ENCODE peak calls at places on chromosomes 12 and 14, in seven cellular contexts. A, W, K, H, R, B and P are unnamed samples.

GRCh38 chr12:19130224-19131019 is 889 bp downstream of the PLEKHA5 start:
- DNase-seq in A (no peak), W (no peak), K (peak; percentile 82), H (peak; percentile 76), R (peak; percentile 73), B (no peak), P (peak; percentile 33)

GRCh38 chr12:121797937-121798801 is 4.7 kb upstream of the RHOF start:
- DNase-seq in A (peak; percentile 50), W (peak; percentile 41), K (no peak), H (peak; percentile 81), R (no peak), B (no peak), P (no peak)

GRCh38 chr14:104341532-104342434 is 203.4 kb downstream of the KIF26A start:
- DNase-seq in A (no peak), W (no peak), K (peak; percentile 95), H (peak; percentile 93), R (peak; percentile 85), B (peak; percentile 9), P (peak; percentile 50)

GRCh38 chr14:101001311-101002069 is 98.0 kb upstream of the RTL1 start:
- DNase-seq in A (peak; percentile 89), W (no peak), K (no peak), H (no peak), R (no peak), B (no peak), P (no peak)

GRCh38 chr14:100069161-100069800 is 4.1 kb downstream of the EVL start:
- DNase-seq in A (no peak), W (no peak), K (no peak), H (no peak), R (no peak), B (peak; percentile 87), P (no peak)

GRCh38 chr14:59394268-59394667 is 70.9 kb downstream of the GPR135 start:
- DNase-seq in A (no peak), W (no peak), K (no peak), H (no peak), R (no peak), B (no peak), P (no peak)

GRCh38 chr14:81137316-81137715 is 83.4 kb downstream of the GTF2A1 start:
- DNase-seq in A (peak; percentile 48), W (peak; percentile 38), K (no peak), H (peak; percentile 31), R (no peak), B (peak; percentile 41), P (no peak)

GRCh38 chr14:100533647-100534485 is 53.4 kb downstream of the BEGAIN start:
- DNase-seq in A (no peak), W (no peak), K (peak; percentile 24), H (no peak), R (no peak), B (no peak), P (no peak)

GRCh38 chr12:546920-547845 is 87.4 kb downstream of the B4GALNT3 start:
- DNase-seq in A (peak; percentile 26), W (peak; percentile 52), K (peak; percentile 84), H (peak; percentile 72), R (peak; percentile 89), B (peak; percentile 57), P (peak; percentile 66)

GRCh38 chr12:23704992-23705943 is 244.2 kb downstream of the SOX5 start:
- DNase-seq in A (no peak), W (no peak), K (peak; percentile 29), H (peak; percentile 11), R (no peak), B (no peak), P (no peak)

GRCh38 chr12:49622501-49623141 is 740 bp upstream of the PRPF40B start:
- DNase-seq in A (peak; percentile 3), W (no peak), K (peak; percentile 64), H (no peak), R (peak; percentile 66), B (peak; percentile 36), P (no peak)

GRCh38 chr12:117316336-117316735 is 45.1 kb downstream of the NOS1 start:
- DNase-seq in A (no peak), W (no peak), K (no peak), H (no peak), R (no peak), B (no peak), P (no peak)

GRCh38 chr12:66304296-66304915 is 2.1 kb downstream of the HELB start:
- DNase-seq in A (no peak), W (no peak), K (no peak), H (no peak), R (no peak), B (no peak), P (no peak)

GRCh38 chr14:31876741-31877140 is 200.4 kb upstream of the ARHGAP5 start:
- DNase-seq in A (no peak), W (no peak), K (no peak), H (no peak), R (no peak), B (no peak), P (no peak)

GRCh38 chr14:106879241-106879640 is 1352.9 kb downstream of the TMEM121 start:
- DNase-seq in A (no peak), W (no peak), K (no peak), H (no peak), R (peak; percentile 42), B (no peak), P (no peak)

GRCh38 chr12:54463034-54463433 is 10.4 kb downstream of the GTSF1 start:
- DNase-seq in A (peak; percentile 27), W (no peak), K (no peak), H (no peak), R (no peak), B (peak; percentile 67), P (no peak)

GRCh38 chr12:105617141-105617540 is 286.6 kb downstream of the C12orf75 start:
- DNase-seq in A (no peak), W (peak; percentile 22), K (no peak), H (no peak), R (no peak), B (no peak), P (no peak)

GRCh38 chr14:95218472-95219193 is 61.3 kb upstream of the DICER1 start:
- DNase-seq in A (no peak), W (no peak), K (peak; percentile 62), H (no peak), R (peak; percentile 61), B (no peak), P (no peak)
- H2BK5ac ChIP-seq in A (no peak overlapping the region), W (no peak overlapping the region), K (no peak overlapping the region), H (no peak overlapping the region), R (no peak overlapping the region), B (peak overlapping the region; percentile 54), P (no peak overlapping the region)

DNA sequence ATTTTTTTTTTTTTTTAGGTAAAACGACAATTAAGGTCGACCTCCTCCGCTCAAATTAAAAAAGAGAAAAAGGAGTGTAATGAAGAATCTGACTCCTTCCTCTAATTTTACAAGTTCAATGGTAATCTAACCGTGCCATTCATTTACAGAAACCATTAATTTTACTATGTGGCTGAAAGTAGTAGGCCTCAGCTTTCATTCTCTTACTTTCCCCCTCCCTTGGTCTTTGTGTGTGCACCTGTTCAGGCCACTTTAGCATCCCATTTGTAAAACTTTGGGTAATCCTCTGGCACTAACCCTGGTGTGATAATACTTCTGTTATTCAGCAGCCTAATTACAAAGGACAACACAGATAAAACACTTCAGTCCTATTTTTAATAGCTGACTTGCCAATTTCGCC is 128.1 kb downstream of the ASCL1 start:
- DNase-seq in A (no peak), W (no peak), K (no peak), H (no peak), R (no peak), B (no peak), P (no peak)
- H3K4me1 ChIP-seq in A (no peaks in the 10 kb centered on the region), W (no peaks in the 10 kb centered on the region), K (no peaks in the 10 kb centered on the region), H (no peaks in the 10 kb centered on the region), R (no peaks in the 10 kb centered on the region), B (no peaks in the 10 kb centered on the region), P (no peaks in the 10 kb centered on the region)

GRCh38 chr14:93956514-93957332 is 19.6 kb downstream of the ASB2 start:
- DNase-seq in A (no peak), W (no peak), K (no peak), H (no peak), R (no peak), B (no peak), P (no peak)

GRCh38 chr14:93958567-93959238 is 17.7 kb downstream of the ASB2 start:
- DNase-seq in A (no peak), W (no peak), K (no peak), H (no peak), R (no peak), B (no peak), P (no peak)

GRCh38 chr14:93956082-93956481 is 20.3 kb downstream of the ASB2 start:
- DNase-seq in A (no peak), W (no peak), K (no peak), H (no peak), R (no peak), B (no peak), P (no peak)

GRCh38 chr14:93957751-93958566 is 18.4 kb downstream of the ASB2 start:
- DNase-seq in A (no peak), W (no peak), K (no peak), H (no peak), R (no peak), B (no peak), P (no peak)

DNA sequence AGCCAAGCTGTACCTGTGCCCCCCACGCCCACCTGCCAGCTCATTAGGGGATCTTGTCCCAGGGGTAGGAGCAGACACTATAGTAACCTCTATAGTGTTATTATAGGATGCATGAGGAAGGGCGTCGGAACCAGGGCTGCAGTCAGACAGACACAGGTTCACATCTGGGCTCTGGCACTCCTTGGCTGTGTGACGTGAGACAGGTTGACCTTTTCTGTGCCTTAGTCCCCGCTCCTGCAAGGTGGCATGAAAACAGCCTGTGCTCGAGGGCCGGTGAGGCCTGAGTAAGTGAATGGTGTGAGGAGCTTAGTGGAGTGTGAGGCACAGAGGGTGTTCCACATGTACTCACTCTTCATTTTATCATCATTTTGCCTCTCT is 19.0 kb downstream of the ASB2 start:
- DNase-seq in A (no peak), W (no peak), K (no peak), H (no peak), R (no peak), B (no peak), P (no peak)
- H2BK5ac ChIP-seq in A (no peak overlapping the region), W (no peak overlapping the region), K (no peak overlapping the region), H (no peak overlapping the region), R (peak overlapping the region; percentile 28), B (no peak overlapping the region), P (peak overlapping the region; percentile 19)

DNA sequence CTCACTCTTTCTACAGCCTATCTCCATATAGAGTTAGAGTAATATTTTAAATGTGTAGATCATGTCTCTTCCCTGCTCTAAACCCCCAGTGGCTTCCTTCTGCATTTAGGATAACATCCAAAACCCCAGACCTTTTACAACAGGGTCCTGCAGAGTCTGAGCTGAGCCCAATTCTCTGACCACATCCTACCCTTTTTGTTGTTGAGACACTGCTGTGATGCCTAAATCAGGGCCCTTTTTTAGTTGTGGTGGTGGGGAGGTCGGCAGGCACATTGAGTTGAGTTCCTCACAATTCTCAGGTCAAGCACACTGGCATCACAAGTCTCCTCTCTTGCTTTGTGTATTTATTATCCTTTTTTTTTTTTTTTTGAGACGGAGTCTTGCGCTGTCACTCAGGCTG is 1.8 kb upstream of the DDX47 start:
- DNase-seq in A (no peak), W (no peak), K (no peak), H (no peak), R (no peak), B (no peak), P (no peak)
- H3K4me1 ChIP-seq in A (peaks cover 11% of the 10 kb centered on the region), W (peaks cover 7% of the 10 kb centered on the region), K (no peaks in the 10 kb centered on the region), H (peaks cover 9% of the 10 kb centered on the region), R (no peaks in the 10 kb centered on the region), B (peaks cover 6% of the 10 kb centered on the region), P (peaks cover 3% of the 10 kb centered on the region)

DNA sequence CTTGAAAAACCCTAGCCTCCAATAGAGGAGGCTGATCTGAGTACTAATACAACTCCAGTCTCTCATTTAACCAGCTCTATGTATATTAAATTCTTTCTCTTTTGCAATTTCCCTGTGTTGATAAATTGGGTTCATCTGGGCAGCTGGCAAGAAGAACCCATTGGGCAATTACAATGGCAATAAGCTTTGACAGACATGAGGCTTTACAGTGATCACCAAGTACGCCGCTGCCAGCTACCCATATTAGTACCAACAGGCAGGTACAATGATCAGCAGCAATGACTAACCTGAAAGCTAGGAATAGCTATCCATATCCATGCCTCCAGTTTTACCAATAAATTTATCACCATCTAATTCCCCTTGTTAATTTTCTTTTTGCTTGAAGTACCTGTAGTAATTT is 54.5 kb downstream of the OSBPL8 start:
- DNase-seq in A (no peak), W (no peak), K (no peak), H (no peak), R (no peak), B (no peak), P (no peak)
- H2BK5ac ChIP-seq in A (no peak overlapping the region), W (no peak overlapping the region), K (no peak overlapping the region), H (no peak overlapping the region), R (no peak overlapping the region), B (no peak overlapping the region), P (no peak overlapping the region)